ENCODE peak calls at places on chromosomes 2 and 18, in six cellular contexts. One of them, this sample, is unnamed.

GRCh38 chr2:237968048-237968862 is 1.4 kb downstream of the UBE2F start:
- DNase-seq in K562: no peak
- DNase-seq in GM12878: peak
- DNase-seq in HepG2: peak
- DNase-seq in SK-N-SH: peak
- DNase-seq in H1: no peak
- DNase-seq in this sample: peak

GRCh38 chr2:71503827-71504226 is 50.5 kb downstream of the DYSF start:
- DNase-seq in K562: no peak
- DNase-seq in GM12878: no peak
- DNase-seq in HepG2: no peak
- DNase-seq in SK-N-SH: no peak
- DNase-seq in H1: no peak
- DNase-seq in this sample: no peak

GRCh38 chr2:63990072-63990471 is 29.2 kb downstream of the VPS54 start:
- DNase-seq in K562: no peak
- DNase-seq in GM12878: no peak
- DNase-seq in HepG2: no peak
- DNase-seq in SK-N-SH: no peak
- DNase-seq in H1: no peak
- DNase-seq in this sample: no peak

GRCh38 chr18:45481846-45482245 is 133.4 kb upstream of the SLC14A2 start:
- DNase-seq in K562: no peak
- DNase-seq in GM12878: no peak
- DNase-seq in HepG2: no peak
- DNase-seq in SK-N-SH: no peak
- DNase-seq in H1: no peak
- DNase-seq in this sample: no peak

GRCh38 chr2:3487028-3487425 is 32.3 kb downstream of the ADI1 start:
- DNase-seq in K562: no peak
- DNase-seq in GM12878: no peak
- DNase-seq in HepG2: no peak
- DNase-seq in SK-N-SH: peak
- DNase-seq in H1: no peak
- DNase-seq in this sample: no peak

GRCh38 chr2:172836386-172837200 is 100.9 kb downstream of the RAPGEF4 start:
- DNase-seq in K562: no peak
- DNase-seq in GM12878: no peak
- DNase-seq in HepG2: no peak
- DNase-seq in SK-N-SH: no peak
- DNase-seq in H1: no peak
- DNase-seq in this sample: peak

GRCh38 chr2:44549099-44549471 is 187.3 kb downstream of the CAMKMT start:
- DNase-seq in K562: no peak
- DNase-seq in GM12878: no peak
- DNase-seq in HepG2: no peak
- DNase-seq in SK-N-SH: no peak
- DNase-seq in H1: no peak
- DNase-seq in this sample: no peak

GRCh38 chr2:196274387-196274809 is 103.0 kb upstream of the STK17B start:
- DNase-seq in K562: no peak
- DNase-seq in GM12878: no peak
- DNase-seq in HepG2: no peak
- DNase-seq in SK-N-SH: no peak
- DNase-seq in H1: no peak
- DNase-seq in this sample: no peak

GRCh38 chr2:177165103-177165583 is 47.5 kb upstream of the HNRNPA3 start:
- DNase-seq in K562: no peak
- DNase-seq in GM12878: peak
- DNase-seq in HepG2: no peak
- DNase-seq in SK-N-SH: no peak
- DNase-seq in H1: no peak
- DNase-seq in this sample: peak

GRCh38 chr2:157866202-157866601 is 9.9 kb downstream of the ACVR1 start:
- DNase-seq in K562: no peak
- DNase-seq in GM12878: no peak
- DNase-seq in HepG2: no peak
- DNase-seq in SK-N-SH: no peak
- DNase-seq in H1: no peak
- DNase-seq in this sample: no peak

GRCh38 chr2:229572434-229573338 is 141.7 kb downstream of the DNER start:
- DNase-seq in K562: no peak
- DNase-seq in GM12878: no peak
- DNase-seq in HepG2: no peak
- DNase-seq in SK-N-SH: peak
- DNase-seq in H1: no peak
- DNase-seq in this sample: no peak

GRCh38 chr2:136917281-136917680 is 151.9 kb downstream of the THSD7B start:
- DNase-seq in K562: no peak
- DNase-seq in GM12878: no peak
- DNase-seq in HepG2: no peak
- DNase-seq in SK-N-SH: no peak
- DNase-seq in H1: peak
- DNase-seq in this sample: no peak

GRCh38 chr2:207133862-207134519 is 31.8 kb downstream of the KLF7 start:
- DNase-seq in K562: no peak
- DNase-seq in GM12878: no peak
- DNase-seq in HepG2: no peak
- DNase-seq in SK-N-SH: no peak
- DNase-seq in H1: no peak
- DNase-seq in this sample: peak

GRCh38 chr2:64939332-64939917 is 49.8 kb upstream of the SLC1A4 start:
- DNase-seq in K562: no peak
- DNase-seq in GM12878: peak
- DNase-seq in HepG2: no peak
- DNase-seq in SK-N-SH: peak
- DNase-seq in H1: no peak
- DNase-seq in this sample: no peak

GRCh38 chr18:7945882-7946281 is 378.8 kb downstream of the PTPRM start:
- DNase-seq in K562: no peak
- DNase-seq in GM12878: no peak
- DNase-seq in HepG2: peak
- DNase-seq in SK-N-SH: no peak
- DNase-seq in H1: no peak
- DNase-seq in this sample: no peak

GRCh38 chr18:13381907-13382682 is 163.5 kb downstream of the LDLRAD4 start:
- DNase-seq in K562: no peak
- DNase-seq in GM12878: no peak
- DNase-seq in HepG2: no peak
- DNase-seq in SK-N-SH: peak
- DNase-seq in H1: no peak
- DNase-seq in this sample: no peak

GRCh38 chr18:31248783-31249521 is 69.0 kb upstream of the DSG1 start:
- DNase-seq in K562: no peak
- DNase-seq in GM12878: no peak
- DNase-seq in HepG2: no peak
- DNase-seq in SK-N-SH: no peak
- DNase-seq in H1: no peak
- DNase-seq in this sample: no peak

GRCh38 chr18:36476433-36476832 is 178.9 kb downstream of the FHOD3 start:
- DNase-seq in K562: no peak
- DNase-seq in GM12878: no peak
- DNase-seq in HepG2: no peak
- DNase-seq in SK-N-SH: no peak
- DNase-seq in H1: no peak
- DNase-seq in this sample: no peak

GRCh38 chr2:201116959-201117734 is 1.2 kb downstream of the CFLAR start:
- DNase-seq in K562: no peak
- DNase-seq in GM12878: no peak
- DNase-seq in HepG2: peak
- DNase-seq in SK-N-SH: no peak
- DNase-seq in H1: no peak
- DNase-seq in this sample: peak
- TF ChIP-seq POLR2AphosphoS5 in K562: no peak
- TF ChIP-seq POLR2AphosphoS5 in GM12878: peak
- TF ChIP-seq POLR2AphosphoS5 in HepG2: no peak
- TF ChIP-seq POLR2AphosphoS5 in SK-N-SH: no peak
- TF ChIP-seq POLR2AphosphoS5 in H1: no peak
- TF ChIP-seq POLR2AphosphoS5 in this sample: no peak

GRCh38 chr18:42474577-42474976 is 519.5 kb downstream of the PIK3C3 start:
- DNase-seq in K562: no peak
- DNase-seq in GM12878: no peak
- DNase-seq in HepG2: no peak
- DNase-seq in SK-N-SH: peak
- DNase-seq in H1: no peak
- DNase-seq in this sample: no peak
- TF ChIP-seq GABPA in K562: no peak
- TF ChIP-seq GABPA in GM12878: no peak
- TF ChIP-seq GABPA in HepG2: no peak
- TF ChIP-seq GABPA in SK-N-SH: no peak
- TF ChIP-seq GABPA in H1: no peak
- TF ChIP-seq GABPA in this sample: no peak

GRCh38 chr2:47093626-47094025 is 61.5 kb downstream of the STPG4 start:
- DNase-seq in K562: no peak
- DNase-seq in GM12878: no peak
- DNase-seq in HepG2: no peak
- DNase-seq in SK-N-SH: no peak
- DNase-seq in H1: no peak
- DNase-seq in this sample: no peak
- TF ChIP-seq CTCF in K562: no peak
- TF ChIP-seq CTCF in GM12878: no peak
- TF ChIP-seq CTCF in HepG2: no peak
- TF ChIP-seq CTCF in SK-N-SH: no peak
- TF ChIP-seq CTCF in H1: no peak
- TF ChIP-seq CTCF in this sample: no peak

GRCh38 chr18:58785171-58785805 is 79.4 kb upstream of the ZNF532 start:
- DNase-seq in K562: no peak
- DNase-seq in GM12878: no peak
- DNase-seq in HepG2: no peak
- DNase-seq in SK-N-SH: no peak
- DNase-seq in H1: peak
- DNase-seq in this sample: no peak
- TF ChIP-seq POLR2AphosphoS5 in K562: no peak
- TF ChIP-seq POLR2AphosphoS5 in GM12878: no peak
- TF ChIP-seq POLR2AphosphoS5 in HepG2: no peak
- TF ChIP-seq POLR2AphosphoS5 in SK-N-SH: no peak
- TF ChIP-seq POLR2AphosphoS5 in H1: no peak
- TF ChIP-seq POLR2AphosphoS5 in this sample: no peak

DNA sequence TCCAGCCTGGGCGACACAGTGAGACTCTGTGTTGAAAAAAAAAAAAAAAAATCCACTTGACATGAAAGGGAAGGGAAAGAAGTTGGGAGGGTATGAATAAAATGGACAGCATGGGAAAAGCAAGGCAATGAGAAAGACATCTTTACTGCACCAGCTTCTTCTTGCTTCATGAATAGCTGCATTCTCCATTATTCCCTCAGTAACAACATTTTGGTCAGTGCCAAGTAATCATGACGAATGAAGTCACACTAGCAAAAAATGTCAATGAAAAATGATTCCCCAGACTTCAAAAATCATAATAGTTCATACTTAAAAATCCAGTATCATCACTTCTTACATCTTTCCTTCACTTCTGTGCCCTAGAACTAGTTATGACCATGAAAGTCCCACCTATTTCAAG is 30.4 kb downstream of the ADAM17 start:
- DNase-seq in K562: no peak
- DNase-seq in GM12878: no peak
- DNase-seq in HepG2: no peak
- DNase-seq in SK-N-SH: no peak
- DNase-seq in H1: no peak
- DNase-seq in this sample: no peak
- TF ChIP-seq GABPA in K562: no peak
- TF ChIP-seq GABPA in GM12878: no peak
- TF ChIP-seq GABPA in HepG2: no peak
- TF ChIP-seq GABPA in SK-N-SH: no peak
- TF ChIP-seq GABPA in H1: no peak
- TF ChIP-seq GABPA in this sample: no peak

GRCh38 chr2:181891258-181891965 is at the start of gene ITPRID2:
- DNase-seq in K562: peak
- DNase-seq in GM12878: no peak
- DNase-seq in HepG2: peak
- DNase-seq in SK-N-SH: peak
- DNase-seq in H1: peak
- DNase-seq in this sample: peak
- TF ChIP-seq CTCF in K562: peak
- TF ChIP-seq CTCF in GM12878: peak
- TF ChIP-seq CTCF in HepG2: no peak
- TF ChIP-seq CTCF in SK-N-SH: no peak
- TF ChIP-seq CTCF in H1: peak
- TF ChIP-seq CTCF in this sample: no peak

GRCh38 chr2:234974501-234975385 is 22.9 kb downstream of the SH3BP4 start:
- DNase-seq in K562: no peak
- DNase-seq in GM12878: no peak
- DNase-seq in HepG2: no peak
- DNase-seq in SK-N-SH: no peak
- DNase-seq in H1: no peak
- DNase-seq in this sample: no peak
- TF ChIP-seq POLR2AphosphoS5 in K562: no peak
- TF ChIP-seq POLR2AphosphoS5 in GM12878: no peak
- TF ChIP-seq POLR2AphosphoS5 in HepG2: no peak
- TF ChIP-seq POLR2AphosphoS5 in SK-N-SH: no peak
- TF ChIP-seq POLR2AphosphoS5 in H1: no peak
- TF ChIP-seq POLR2AphosphoS5 in this sample: no peak

This sample was measured in HL-60.